ENCODE peak calls at places on chromosomes 4 and X, in nine cellular contexts. Q, A, D, O, K, X, L, N and M are unnamed samples.

GRCh38 chr4:46254788-46255187 is 130.9 kb upstream of the GABRG1 start:
- DNase-seq in O (no peak), N (no peak), L (no peak), D (no peak), A (peak), K (no peak), Q (no peak), X (no peak), M (peak)

GRCh38 chrX:12360389-12360788 is 222.1 kb downstream of the FRMPD4 start:
- DNase-seq in L (no peak), A (peak), X (no peak), Q (peak), D (peak), O (no peak), K (no peak), N (no peak), M (peak)

GRCh38 chr4:41799126-41799525 is 50.6 kb upstream of the PHOX2B start:
- DNase-seq in L (no peak), X (no peak), O (no peak), N (no peak), K (no peak), Q (no peak), A (no peak), D (peak), M (no peak)

GRCh38 chrX:56107320-56107719 is 124.8 kb upstream of the KLF8 start:
- DNase-seq in O (no peak), D (no peak), L (no peak), K (no peak), Q (no peak), X (no peak), A (no peak), N (no peak), M (no peak)

GRCh38 chrX:55451990-55452824 is at the start of gene MAGEH1:
- DNase-seq in A (peak), X (peak), O (peak), K (peak), Q (no peak), L (peak), D (peak), N (peak), M (peak)

GRCh38 chrX:141176586-141177451 is at the start of gene LDOC1:
- DNase-seq in N (peak), X (peak), L (peak), Q (peak), A (peak), O (peak), D (peak), K (peak), M (no peak)

GRCh38 chrX:23752740-23753435 is 9.8 kb upstream of the ACOT9 start:
- DNase-seq in N (no peak), O (no peak), A (peak), D (peak), X (peak), L (no peak), K (no peak), Q (no peak), M (peak)

GRCh38 chrX:49910344-49910743 is 12.1 kb upstream of the CLCN5 start:
- DNase-seq in Q (no peak), L (no peak), K (no peak), O (no peak), N (no peak), A (no peak), D (no peak), X (no peak), M (no peak)

GRCh38 chr4:164949448-164950118 is 27.9 kb downstream of the TRIM61 start:
- DNase-seq in D (no peak), N (no peak), L (no peak), A (peak), Q (no peak), X (peak), O (no peak), K (no peak), M (no peak)

GRCh38 chr4:7904108-7904516 is 35.5 kb downstream of the AFAP1 start:
- DNase-seq in X (peak), A (peak), N (no peak), Q (no peak), D (peak), L (no peak), O (no peak), K (no peak), M (peak)

GRCh38 chrX:134502686-134503085 is 42.7 kb downstream of the HPRT1 start:
- DNase-seq in A (peak), O (no peak), L (no peak), X (no peak), Q (no peak), N (no peak), K (no peak), D (peak), M (no peak)

GRCh38 chr4:155906554-155907247 is 3.2 kb downstream of the TDO2 start:
- DNase-seq in L (no peak), N (no peak), X (peak), K (no peak), Q (no peak), D (peak), A (peak), O (no peak), M (peak)

GRCh38 chr4:74670583-74670982 is 123.7 kb downstream of the BTC start:
- DNase-seq in L (no peak), D (no peak), N (no peak), K (no peak), X (no peak), A (no peak), Q (no peak), O (no peak), M (no peak)

GRCh38 chr4:56147371-56147770 is 198.6 kb downstream of the CEP135 start:
- DNase-seq in X (peak), K (no peak), A (no peak), O (no peak), L (no peak), D (no peak), N (no peak), Q (no peak), M (no peak)

GRCh38 chrX:133473451-133473850 is 58.2 kb upstream of the GPC4 start:
- DNase-seq in A (no peak), X (no peak), D (no peak), Q (no peak), K (no peak), L (no peak), N (no peak), O (no peak), M (no peak)

GRCh38 chr4:157048248-157048647 is 27.7 kb upstream of the GLRB start:
- DNase-seq in L (no peak), O (peak), Q (no peak), D (peak), N (no peak), K (no peak), A (peak), X (no peak), M (peak)

GRCh38 chr4:107801766-107802211 is 22.9 kb upstream of the SGMS2 start:
- DNase-seq in N (no peak), A (peak), Q (peak), O (no peak), L (no peak), D (peak), X (peak), K (no peak), M (no peak)

GRCh38 chr4:112321768-112322684 is 24.9 kb downstream of the ALPK1 start:
- DNase-seq in D (peak), A (peak), Q (peak), X (peak), N (peak), O (no peak), L (peak), K (peak), M (no peak)

GRCh38 chrX:65644621-65645287 is 22.7 kb upstream of the MSN start:
- DNase-seq in L (no peak), K (no peak), O (peak), X (peak), D (peak), Q (peak), N (no peak), A (peak), M (no peak)

GRCh38 chr4:82467442-82467841 is 37.1 kb downstream of the ENOPH1 start:
- DNase-seq in L (no peak), O (no peak), K (no peak), D (no peak), N (no peak), X (no peak), Q (no peak), A (no peak), M (no peak)

GRCh38 chr4:183342541-183343533 is 20.6 kb upstream of the CLDN24 start:
- DNase-seq in X (no peak), N (no peak), A (no peak), K (no peak), D (no peak), Q (no peak), L (no peak), O (no peak), M (no peak)

GRCh38 chr4:152374153-152374552 is 161.7 kb downstream of the FBXW7 start:
- DNase-seq in O (no peak), A (no peak), D (no peak), Q (no peak), K (no peak), X (no peak), N (no peak), L (no peak), M (no peak)

GRCh38 chr4:110850461-110851447 is 227.9 kb upstream of the PITX2 start:
- DNase-seq in K (no peak), D (no peak), N (no peak), X (no peak), O (no peak), Q (no peak), A (no peak), L (no peak), M (no peak)

GRCh38 chrX:13506574-13506973 is 62.8 kb upstream of the EGFL6 start:
- DNase-seq in D (peak), O (peak), Q (peak), L (peak), N (no peak), A (peak), X (peak), K (no peak), M (no peak)

GRCh38 chrX:2242980-2243379 is 257.8 kb downstream of the DHRSX start:
- DNase-seq in X (no peak), O (no peak), A (no peak), K (no peak), D (no peak), Q (no peak), L (no peak), N (no peak), M (no peak)